ENCODE peak calls at places on chromosome 6, in six cellular contexts. Z is IMR-90, L is H9, C is H1, Q is neuronal stem cell, X is mesendoderm. H is an unnamed sample.

GRCh38 chr6:163580311-163581030 is 166.0 kb downstream of the QKI start:
- DNase-seq in Z (no peak), L (no peak), C (no peak), Q (no peak), X (no peak), H (no peak)

GRCh38 chr6:168061269-168062210 is 17.5 kb downstream of the FRMD1 start:
- DNase-seq in Z (no peak), L (no peak), C (no peak), Q (no peak), X (no peak), H (no peak)

GRCh38 chr6:5754904-5755303 is 251.8 kb downstream of the NRN1 start:
- DNase-seq in Z (no peak), L (no peak), C (no peak), Q (no peak), X (no peak), H (no peak)

GRCh38 chr6:150199241-150199640 is 56.4 kb downstream of the PPP1R14C start:
- DNase-seq in Z (no peak), L (no peak), C (no peak), Q (no peak), X (no peak), H (no peak)

GRCh38 chr6:3624268-3625136 is 127.0 kb downstream of the PXDC1 start:
- DNase-seq in Z (no peak), L (no peak), C (peak), Q (no peak), X (no peak), H (no peak)

GRCh38 chr6:5994234-5994998 is 12.3 kb downstream of the NRN1 start:
- DNase-seq in Z (no peak), L (peak), C (peak), Q (no peak), X (peak), H (no peak)

GRCh38 chr6:136226027-136226673 is 24.0 kb downstream of the MTFR2 start:
- DNase-seq in Z (peak), L (peak), C (peak), Q (peak), X (peak), H (peak)

GRCh38 chr6:67766061-67766460 is 869.0 kb upstream of the ADGRB3 start:
- DNase-seq in Z (no peak), L (no peak), C (no peak), Q (no peak), X (no peak), H (no peak)

GRCh38 chr6:129644567-129645015 is 65.4 kb downstream of the ARHGAP18 start:
- DNase-seq in Z (peak), L (no peak), C (no peak), Q (no peak), X (peak), H (peak)

GRCh38 chr6:43070028-43070632 is 6.0 kb upstream of the PTK7 start:
- DNase-seq in Z (peak), L (no peak), C (no peak), Q (no peak), X (peak), H (peak)

GRCh38 chr6:154433477-154434241 is 76.8 kb downstream of the CNKSR3 start:
- DNase-seq in Z (no peak), L (no peak), C (no peak), Q (peak), X (no peak), H (no peak)

GRCh38 chr6:136306466-136306865 is 16.8 kb upstream of the BCLAF1 start:
- DNase-seq in Z (no peak), L (no peak), C (no peak), Q (no peak), X (no peak), H (no peak)

GRCh38 chr6:39342692-39343460 is 20.4 kb upstream of the KCNK16 start:
- DNase-seq in Z (no peak), L (no peak), C (no peak), Q (no peak), X (no peak), H (peak)

GRCh38 chr6:122736166-122736565 is 43.4 kb upstream of the FABP7 start:
- DNase-seq in Z (no peak), L (no peak), C (no peak), Q (no peak), X (no peak), H (no peak)

GRCh38 chr6:48426636-48427035 is 315.6 kb upstream of the PTCHD4 start:
- DNase-seq in Z (peak), L (no peak), C (no peak), Q (no peak), X (no peak), H (peak)

GRCh38 chr6:12408752-12409151 is 118.6 kb downstream of the EDN1 start:
- DNase-seq in Z (no peak), L (no peak), C (no peak), Q (no peak), X (no peak), H (no peak)

GRCh38 chr6:11033825-11034224 is 10.3 kb downstream of the ELOVL2 start:
- DNase-seq in Z (peak), L (no peak), C (no peak), Q (no peak), X (no peak), H (peak)

GRCh38 chr6:47084530-47084929 is 42.4 kb upstream of the ADGRF1 start:
- DNase-seq in Z (no peak), L (no peak), C (no peak), Q (no peak), X (no peak), H (no peak)

DNA sequence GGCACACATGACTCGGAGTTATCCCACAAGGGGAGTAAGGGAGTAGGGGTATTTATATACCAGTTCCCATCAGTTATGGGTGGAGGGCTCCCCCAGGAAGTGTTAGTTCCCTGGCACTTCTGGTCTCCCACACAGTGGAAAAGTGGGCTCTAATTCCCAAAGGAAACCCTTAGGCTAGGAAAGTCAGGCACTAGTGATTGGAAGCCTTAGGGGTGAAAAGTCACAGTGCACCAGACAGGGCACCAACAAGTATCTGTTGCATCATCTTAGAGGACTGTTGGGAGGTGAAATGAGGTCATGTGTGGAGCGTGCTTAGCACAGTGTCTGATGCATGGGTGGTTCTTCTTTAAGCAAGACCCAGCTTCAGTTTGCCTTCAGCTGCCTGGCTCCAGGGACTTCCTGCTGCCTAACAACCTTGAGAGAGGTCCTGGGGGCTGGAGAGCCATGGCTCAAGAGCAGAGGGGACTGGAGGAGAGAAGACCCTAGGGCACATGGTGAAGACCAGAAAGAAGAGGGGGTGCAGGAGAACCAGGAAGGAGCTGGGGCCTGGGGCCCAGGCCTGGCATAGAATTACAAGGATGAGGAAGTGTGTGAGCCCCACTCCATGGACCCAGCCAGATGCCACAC is 7.5 kb upstream of the FOXP4 start:
- DNase-seq in Z (peak), L (no peak), C (no peak), Q (no peak), X (no peak), H (peak)
- H2BK15ac ChIP-seq in Z (no peak), L (no peak), C (no peak), Q (no peak), X (no peak), H (no peak)

GRCh38 chr6:7146079-7146828 is 38.5 kb downstream of the RREB1 start:
- DNase-seq in Z (peak), L (no peak), C (no peak), Q (no peak), X (peak), H (peak)
- H3K18ac ChIP-seq in Z (peak), L (peak), C (peak), Q (peak), X (peak), H (peak)

DNA sequence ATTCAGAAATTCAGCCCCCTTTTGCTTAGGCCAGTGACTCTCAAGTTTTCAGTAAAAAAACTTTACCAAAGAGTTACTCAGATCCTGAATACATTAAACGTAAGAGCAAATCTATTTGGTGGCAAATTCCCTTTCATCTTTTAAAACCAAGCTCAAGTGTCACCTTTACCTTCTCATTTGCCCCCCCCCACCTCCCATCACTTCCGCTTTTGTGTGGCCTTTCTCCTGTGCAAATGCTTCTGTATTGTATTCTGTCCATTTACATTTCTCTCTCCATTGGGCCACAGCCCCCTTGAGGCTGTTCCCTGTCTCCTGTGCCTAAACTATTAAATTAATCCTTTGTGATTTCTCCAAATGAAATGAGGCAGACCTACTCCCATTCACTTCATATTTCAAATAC is 1.9 kb downstream of the NOL7 start:
- DNase-seq in Z (no peak), L (no peak), C (no peak), Q (no peak), X (no peak), H (no peak)
- H3K27ac ChIP-seq in Z (no peak), L (no peak), C (no peak), Q (no peak), X (no peak), H (no peak)

DNA sequence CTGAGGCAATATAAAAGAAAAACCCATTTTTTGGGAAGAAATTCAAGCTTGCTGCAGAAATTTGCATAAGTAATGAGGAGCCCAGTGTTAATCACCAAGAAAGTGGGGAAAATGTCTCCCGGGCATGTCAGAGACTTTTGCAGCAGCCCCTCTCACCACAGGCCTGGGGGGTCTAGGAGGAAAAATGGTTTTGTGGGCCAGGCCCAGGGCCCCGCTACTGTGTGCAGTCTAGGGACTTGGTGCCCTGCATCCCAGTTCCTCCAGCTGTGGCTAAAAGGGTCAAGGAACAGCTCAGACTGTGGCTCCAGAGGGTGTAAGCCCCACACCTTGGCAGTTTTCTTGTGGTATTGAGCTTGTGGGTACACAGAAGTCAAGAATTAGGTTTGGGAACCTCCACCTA is 209.7 kb downstream of the HDGFL1 start:
- DNase-seq in Z (no peak), L (no peak), C (no peak), Q (no peak), X (no peak), H (no peak)
- H2BK15ac ChIP-seq in Z (no peak), L (no peak), C (no peak), Q (no peak), X (no peak), H (no peak)

GRCh38 chr6:90184334-90185298 is 112.0 kb downstream of the BACH2 start:
- DNase-seq in Z (peak), L (no peak), C (no peak), Q (no peak), X (no peak), H (peak)
- H3K18ac ChIP-seq in Z (peak), L (no peak), C (no peak), Q (no peak), X (no peak), H (peak)